ENCODE peak calls at places on chromosomes 12 and 14, in four cellular contexts. W is body of pancreas; Y is heart left ventricle; Q is CD8-positive, alpha-beta T cell. K is an unnamed sample.
A peak's percentile ranks its signal among the peaks of the same experiment; 100 is the strongest.

GRCh38 chr12:113092478-113093408 is 36.2 kb downstream of the DTX1 start:
- DNase-seq in W (peak; percentile 28), Y (peak; percentile 46), Q (no peak), K (no peak)

GRCh38 chr12:116547955-116548471 is 11.2 kb upstream of the MAP1LC3B2 start:
- DNase-seq in W (peak; percentile 36), Y (no peak), Q (no peak), K (no peak)

GRCh38 chr12:52415870-52416750 is 10.0 kb upstream of the KRT82 start:
- DNase-seq in W (peak; percentile 57), Y (peak; percentile 56), Q (no peak), K (no peak)

GRCh38 chr12:65741662-65742480 is 82.4 kb upstream of the HMGA2 start:
- DNase-seq in W (no peak), Y (peak; percentile 29), Q (no peak), K (no peak)

GRCh38 chr12:2393016-2393415 is 340.2 kb downstream of the CACNA1C start:
- DNase-seq in W (no peak), Y (no peak), Q (no peak), K (no peak)

GRCh38 chr12:62530596-62530995 is 64.0 kb downstream of the MON2 start:
- DNase-seq in W (no peak), Y (no peak), Q (no peak), K (no peak)

GRCh38 chr12:89261982-89262381 is 90.3 kb downstream of the DUSP6 start:
- DNase-seq in W (no peak), Y (no peak), Q (no peak), K (no peak)

GRCh38 chr12:124155711-124156110 is 139.2 kb upstream of the RFLNA start:
- DNase-seq in W (no peak), Y (no peak), Q (no peak), K (no peak)

GRCh38 chr14:71243697-71244096 is 336.4 kb downstream of the PCNX1 start:
- DNase-seq in W (no peak), Y (no peak), Q (no peak), K (no peak)

GRCh38 chr12:40749863-40750262 is 57.6 kb downstream of the CNTN1 start:
- DNase-seq in W (no peak), Y (no peak), Q (no peak), K (no peak)

GRCh38 chr14:51304956-51305355 is 64.9 kb downstream of the TMX1 start:
- DNase-seq in W (no peak), Y (no peak), Q (no peak), K (no peak)

GRCh38 chr14:75278422-75279152 is at the start of gene FOS:
- DNase-seq in W (peak; percentile 97), Y (peak; percentile 94), Q (peak; percentile 86), K (peak; percentile 90)

GRCh38 chr14:36773136-36773540 is 111.5 kb downstream of the PAX9 start:
- DNase-seq in W (no peak), Y (no peak), Q (no peak), K (no peak)

GRCh38 chr14:20606190-20606901 is 15.2 kb upstream of the RNASE12 start:
- DNase-seq in W (peak; percentile 36), Y (peak; percentile 41), Q (no peak), K (peak; percentile 53)

GRCh38 chr12:120242971-120243699 is 22.4 kb downstream of the PXN start:
- DNase-seq in W (no peak), Y (no peak), Q (no peak), K (no peak)

GRCh38 chr14:57732886-57733285 is 133.0 kb downstream of the SLC35F4 start:
- DNase-seq in W (peak; percentile 14), Y (no peak), Q (no peak), K (no peak)

GRCh38 chr12:77999074-77999715 is 168.5 kb downstream of the NAV3 start:
- DNase-seq in W (no peak), Y (no peak), Q (no peak), K (no peak)

GRCh38 chr12:27703720-27704452 is 6.7 kb upstream of the MRPS35 start:
- DNase-seq in W (peak; percentile 82), Y (peak; percentile 43), Q (peak; percentile 32), K (peak; percentile 80)

GRCh38 chr12:85804663-85805062 is 31.5 kb downstream of the RASSF9 start:
- DNase-seq in W (no peak), Y (no peak), Q (no peak), K (no peak)

GRCh38 chr12:50925342-50925651 is 27.0 kb upstream of the HIGD1C start:
- DNase-seq in W (peak; percentile 17), Y (peak; percentile 32), Q (no peak), K (peak; percentile 42)

GRCh38 chr12:108565976-108566375 is 3.6 kb downstream of the ISCU start:
- DNase-seq in W (peak; percentile 90), Y (peak; percentile 85), Q (no peak), K (peak; percentile 97)

GRCh38 chr12:115752913-115753726 is 524.4 kb downstream of the MED13L start:
- DNase-seq in W (peak; percentile 49), Y (peak; percentile 29), Q (no peak), K (peak; percentile 66)

GRCh38 chr14:21092147-21093011 is 6.1 kb downstream of the ZNF219 start:
- DNase-seq in W (peak; percentile 88), Y (peak; percentile 81), Q (peak; percentile 86), K (peak; percentile 87)

GRCh38 chr12:91556909-91557308 is 374.3 kb upstream of the DCN start:
- DNase-seq in W (no peak), Y (no peak), Q (no peak), K (no peak)

GRCh38 chr14:90628825-90629224 is 187.4 kb downstream of the TTC7B start:
- DNase-seq in W (peak; percentile 35), Y (no peak), Q (no peak), K (no peak)

GRCh38 chr12:113852695-113853490 is 113.2 kb downstream of the RBM19 start:
- DNase-seq in W (no peak), Y (no peak), Q (no peak), K (no peak)

GRCh38 chr12:63846249-63846967 is 1.9 kb downstream of the SRGAP1 start:
- DNase-seq in W (no peak), Y (no peak), Q (no peak), K (peak; percentile 38)

GRCh38 chr12:68557011-68557715 is 53.5 kb upstream of the RAP1B start:
- DNase-seq in W (no peak), Y (no peak), Q (no peak), K (no peak)

GRCh38 chr12:79547735-79548347 is 142.9 kb downstream of the PAWR start:
- DNase-seq in W (peak; percentile 65), Y (no peak), Q (no peak), K (peak; percentile 39)

GRCh38 chr12:54032220-54032619 is 630 bp upstream of the HOXC5 start:
- DNase-seq in W (no peak), Y (no peak), Q (no peak), K (no peak)

GRCh38 chr14:66046591-66046990 is 439.6 kb upstream of the CCDC196 start:
- DNase-seq in W (no peak), Y (no peak), Q (no peak), K (no peak)

GRCh38 chr12:50677858-50678257 is 86.0 kb upstream of the ATF1 start:
- DNase-seq in W (peak; percentile 4), Y (no peak), Q (no peak), K (no peak)

GRCh38 chr12:89064780-89065179 is 287.5 kb downstream of the DUSP6 start:
- DNase-seq in W (no peak), Y (no peak), Q (no peak), K (no peak)

GRCh38 chr12:77720258-77720657 is 110.4 kb upstream of the NAV3 start:
- DNase-seq in W (no peak), Y (no peak), Q (no peak), K (no peak)

GRCh38 chr12:69601962-69602685 is 8.6 kb downstream of the LRRC10 start:
- DNase-seq in W (no peak), Y (no peak), Q (no peak), K (no peak)

GRCh38 chr12:69600804-69601203 is 9.9 kb downstream of the LRRC10 start:
- DNase-seq in W (no peak), Y (no peak), Q (no peak), K (no peak)

GRCh38 chr12:69598174-69598753 is 12.4 kb downstream of the LRRC10 start:
- DNase-seq in W (no peak), Y (no peak), Q (no peak), K (no peak)

GRCh38 chr12:69608114-69608513 is 2.6 kb downstream of the LRRC10 start:
- DNase-seq in W (no peak), Y (no peak), Q (no peak), K (no peak)

DNA sequence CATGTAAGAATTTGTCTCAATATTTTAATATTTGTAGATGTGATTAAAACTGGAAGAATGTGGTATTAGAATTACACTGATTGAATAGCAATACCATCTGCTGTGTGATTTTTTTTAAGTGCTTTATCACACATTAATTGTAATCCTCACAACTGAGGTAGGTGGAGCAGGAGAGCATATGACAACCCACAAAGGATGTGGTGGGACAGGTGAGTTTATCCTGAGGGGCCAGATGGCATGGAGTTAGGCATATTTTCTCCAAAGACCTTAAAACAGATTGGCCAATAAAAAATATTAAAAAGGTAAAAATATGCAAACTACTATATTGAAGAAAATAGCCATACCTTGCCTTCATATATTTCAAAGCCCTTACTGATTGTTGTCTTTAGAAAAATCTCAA is 7.8 kb downstream of the LRRC10 start:
- DNase-seq in W (no peak), Y (no peak), Q (no peak), K (no peak)
- TF ChIP-seq CTCF in W (no peak), Y (no peak), Q (no peak), K (no peak)

GRCh38 chr12:18951219-18951618 is 178.3 kb upstream of the PLEKHA5 start:
- DNase-seq in W (no peak), Y (no peak), Q (no peak), K (no peak)

GRCh38 chr12:18955594-18955993 is 173.9 kb upstream of the PLEKHA5 start:
- DNase-seq in W (no peak), Y (no peak), Q (no peak), K (no peak)
- H3K4me3 ChIP-seq in W (no peak overlapping the region), Y (no peak overlapping the region), Q (no peak overlapping the region), K (no peak overlapping the region)

DNA sequence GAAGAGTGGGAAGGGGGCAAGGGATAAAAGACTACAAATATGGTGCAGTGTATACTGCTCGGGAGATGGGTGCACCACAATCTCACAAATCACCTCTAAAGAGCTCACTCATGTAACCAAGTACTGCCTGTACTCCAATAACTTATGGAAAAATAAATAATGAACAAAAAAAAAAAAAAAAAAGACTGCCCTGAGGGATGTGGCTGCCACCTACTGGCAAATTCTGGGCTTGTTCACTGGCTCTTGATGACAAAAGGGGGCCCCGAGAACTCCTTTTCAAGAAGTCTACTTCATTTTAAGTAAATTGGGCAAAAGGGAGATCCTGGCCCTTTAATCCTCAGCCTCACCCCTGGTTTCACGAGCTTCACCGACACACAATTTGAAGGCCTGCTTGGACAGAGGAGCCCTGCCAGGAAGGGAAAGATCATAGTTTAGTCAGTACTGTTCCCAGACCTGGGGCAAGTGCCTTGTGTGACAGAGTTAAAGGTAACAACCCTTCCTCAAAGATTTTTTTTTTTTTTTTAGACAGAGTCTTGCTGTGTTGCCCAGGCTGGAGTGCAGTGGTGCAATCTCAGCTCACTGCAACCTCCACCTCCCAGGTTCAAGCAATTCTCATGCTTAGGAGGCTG is 26.1 kb upstream of the STAC3 start:
- DNase-seq in W (peak; percentile 48), Y (no peak), Q (no peak), K (peak; percentile 42)
- TF ChIP-seq CTCF in W (peak; percentile 40), Y (peak; percentile 56), Q (no peak), K (peak; percentile 65)

GRCh38 chr14:61472025-61472672 is 150.8 kb downstream of the PRKCH start:
- DNase-seq in W (peak; percentile 39), Y (peak; percentile 55), Q (no peak), K (peak; percentile 94)

GRCh38 chr14:61474671-61475070 is 153.3 kb downstream of the PRKCH start:
- DNase-seq in W (no peak), Y (no peak), Q (no peak), K (no peak)

GRCh38 chr14:61471297-61471980 is 150.1 kb downstream of the PRKCH start:
- DNase-seq in W (no peak), Y (no peak), Q (no peak), K (peak; percentile 54)

GRCh38 chr14:61474021-61474420 is 152.6 kb downstream of the PRKCH start:
- DNase-seq in W (no peak), Y (no peak), Q (no peak), K (no peak)

GRCh38 chr14:61472801-61473376 is 151.5 kb downstream of the PRKCH start:
- DNase-seq in W (no peak), Y (no peak), Q (peak; percentile 34), K (no peak)
- H3K4me3 ChIP-seq in W (no peak overlapping the region), Y (no peak overlapping the region), Q (no peak overlapping the region), K (peak overlapping the region; percentile 41)